ENCODE peak calls at places on chromosomes 11 and 22, in seven cellular contexts. L is foreskin fibroblast, C is hepatocyte, B is body of pancreas, P is cardiac fibroblast, Q is A549, U is Panc1. G is an unnamed sample.

GRCh38 chr11:62713343-62713742 is 5.9 kb downstream of the GNG3 start:
- DNase-seq in L (no peak), C (peak), B (peak), P (no peak), Q (peak), U (no peak), G (no peak)

GRCh38 chr22:24942301-24942700 is 4.2 kb downstream of the LHFPL7 start:
- DNase-seq in L (no peak), C (no peak), B (peak), P (no peak), Q (no peak), U (no peak), G (no peak)

GRCh38 chr11:10807629-10808552 is 835 bp downstream of the EIF4G2 start:
- DNase-seq in L (peak), C (peak), B (peak), P (peak), Q (peak), U (no peak), G (no peak)

GRCh38 chr11:3642071-3642951 is 519 bp upstream of the ART5 start:
- DNase-seq in L (peak), C (peak), B (peak), P (peak), Q (peak), U (no peak), G (peak)

GRCh38 chr11:68430801-68431200 is 29.8 kb upstream of the PPP6R3 start:
- DNase-seq in L (no peak), C (no peak), B (no peak), P (no peak), Q (no peak), U (no peak), G (no peak)

GRCh38 chr11:2091786-2092463 is 47.3 kb downstream of the IGF2 start:
- DNase-seq in L (no peak), C (no peak), B (no peak), P (no peak), Q (no peak), U (no peak), G (no peak)

GRCh38 chr22:44088976-44089570 is 65.0 kb downstream of the PARVB start:
- DNase-seq in L (peak), C (no peak), B (no peak), P (peak), Q (no peak), U (no peak), G (no peak)

GRCh38 chr11:1152316-1153104 is 5.2 kb upstream of the MUC5AC start:
- DNase-seq in L (no peak), C (peak), B (no peak), P (peak), Q (peak), U (peak), G (no peak)

GRCh38 chr11:44310456-44311272 is 725 bp upstream of the ALX4 start:
- DNase-seq in L (no peak), C (no peak), B (no peak), P (no peak), Q (no peak), U (no peak), G (no peak)

GRCh38 chr11:6557063-6557462 is 46.4 kb downstream of the RRP8 start:
- DNase-seq in L (no peak), C (no peak), B (no peak), P (no peak), Q (no peak), U (no peak), G (no peak)

GRCh38 chr11:69199583-69200295 is 44.0 kb downstream of the SMIM38 start:
- DNase-seq in L (no peak), C (no peak), B (no peak), P (no peak), Q (no peak), U (no peak), G (no peak)

GRCh38 chr11:32641361-32641760 is 57.7 kb downstream of the EIF3M start:
- DNase-seq in L (no peak), C (no peak), B (no peak), P (no peak), Q (no peak), U (no peak), G (no peak)

GRCh38 chr11:17275376-17276235 is 933 bp upstream of the NUCB2 start:
- DNase-seq in L (peak), C (no peak), B (no peak), P (no peak), Q (no peak), U (no peak), G (no peak)

GRCh38 chr11:2121227-2122130 is 17.7 kb downstream of the IGF2 start:
- DNase-seq in L (no peak), C (no peak), B (no peak), P (no peak), Q (no peak), U (no peak), G (no peak)

GRCh38 chr11:1194977-1195689 is 27.7 kb upstream of the MUC5B start:
- DNase-seq in L (no peak), C (no peak), B (no peak), P (no peak), Q (no peak), U (no peak), G (no peak)

GRCh38 chr22:29449296-29449863 is 11.0 kb downstream of the RFPL1 start:
- DNase-seq in L (no peak), C (no peak), B (no peak), P (no peak), Q (no peak), U (no peak), G (no peak)

GRCh38 chr22:20869234-20869633 is 10.4 kb downstream of the SNAP29 start:
- DNase-seq in L (no peak), C (no peak), B (no peak), P (no peak), Q (no peak), U (no peak), G (no peak)

GRCh38 chr22:20866716-20867115 is 7.9 kb downstream of the SNAP29 start:
- DNase-seq in L (no peak), C (no peak), B (no peak), P (no peak), Q (no peak), U (no peak), G (no peak)

GRCh38 chr22:20865869-20866445 is 7.2 kb downstream of the SNAP29 start:
- DNase-seq in L (no peak), C (no peak), B (no peak), P (no peak), Q (no peak), U (no peak), G (no peak)

GRCh38 chr22:20868225-20868944 is 9.6 kb downstream of the SNAP29 start:
- DNase-seq in L (peak), C (no peak), B (no peak), P (no peak), Q (no peak), U (no peak), G (peak)

DNA sequence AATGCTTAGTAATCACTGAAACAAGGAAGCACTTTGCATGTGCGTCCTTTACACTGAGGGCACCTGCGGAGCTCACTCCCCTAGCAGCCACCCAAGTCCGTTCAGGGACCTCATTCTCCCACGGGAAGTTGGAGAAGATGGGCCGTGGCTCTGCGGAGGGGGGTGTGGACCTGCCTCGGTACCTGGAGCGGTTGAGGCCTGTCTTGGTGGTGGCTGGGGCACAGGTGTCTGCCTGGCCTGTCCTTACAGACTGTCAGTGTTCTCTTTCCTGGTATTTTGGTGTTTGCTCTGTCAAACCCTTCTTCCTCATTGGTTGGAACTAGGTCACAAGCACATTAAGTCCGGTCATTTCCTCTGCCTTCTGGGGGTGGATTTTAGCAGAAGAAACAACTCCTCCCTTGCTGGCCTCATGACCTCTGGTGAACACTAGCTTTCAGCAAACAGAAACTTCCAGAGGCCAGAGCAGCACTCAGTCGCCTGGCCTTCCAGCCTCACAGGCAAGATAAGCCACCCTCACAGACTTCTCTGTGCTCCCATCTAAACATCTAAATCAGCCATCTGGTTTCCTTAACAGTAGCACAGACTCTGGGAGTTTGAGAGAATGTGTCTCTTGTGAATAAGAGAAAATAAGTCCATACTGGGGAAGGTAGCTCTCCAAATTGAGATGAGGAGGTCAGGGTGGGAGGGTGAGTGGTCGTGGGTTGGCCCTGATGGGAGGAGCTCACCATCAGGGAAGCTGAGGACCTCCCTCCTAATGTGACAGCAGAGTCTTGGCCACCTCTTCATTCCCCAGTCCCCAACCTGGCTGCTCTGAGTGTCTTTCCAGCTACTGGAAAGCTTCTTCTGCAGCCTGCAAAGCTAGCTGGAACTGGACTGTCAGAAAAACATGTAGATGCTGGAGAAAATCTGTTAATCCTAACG is 8.6 kb downstream of the SNAP29 start:
- DNase-seq in L (peak), C (peak), B (peak), P (peak), Q (no peak), U (no peak), G (no peak)
- H3K4me3 ChIP-seq in L (no peak), C (no peak), B (no peak), P (no peak), Q (no peak), U (no peak), G (no peak)

DNA sequence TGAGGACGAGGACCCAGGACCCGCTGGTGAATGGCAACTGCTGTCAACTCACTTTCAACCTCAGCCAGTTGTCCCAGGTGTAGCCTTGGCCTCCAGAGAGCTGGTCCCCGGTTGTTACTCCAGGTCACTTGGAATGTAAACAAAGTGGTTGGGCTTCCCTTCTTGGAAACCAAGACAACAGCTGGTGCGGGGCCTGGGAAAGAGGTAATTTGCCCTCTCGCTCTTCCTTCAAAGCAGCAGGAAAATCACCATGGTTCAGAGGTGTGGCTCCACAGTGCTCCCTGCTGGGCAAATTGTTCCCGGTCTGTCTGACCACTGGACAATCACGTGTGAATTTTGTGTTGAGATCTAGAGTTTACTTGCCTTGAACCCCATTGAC is 15.0 kb downstream of the SLC1A2 start:
- DNase-seq in L (peak), C (peak), B (peak), P (peak), Q (peak), U (no peak), G (peak)
- TF ChIP-seq CTCF in L (peak), C (peak), B (peak), P (peak), Q (peak), U (peak), G (peak)

GRCh38 chr22:46054878-46055158 is 77.9 kb upstream of the WNT7B start:
- DNase-seq in L (no peak), C (no peak), B (peak), P (no peak), Q (no peak), U (no peak), G (no peak)
- H3K4me3 ChIP-seq in L (peak), C (no peak), B (peak), P (peak), Q (peak), U (peak), G (peak)

DNA sequence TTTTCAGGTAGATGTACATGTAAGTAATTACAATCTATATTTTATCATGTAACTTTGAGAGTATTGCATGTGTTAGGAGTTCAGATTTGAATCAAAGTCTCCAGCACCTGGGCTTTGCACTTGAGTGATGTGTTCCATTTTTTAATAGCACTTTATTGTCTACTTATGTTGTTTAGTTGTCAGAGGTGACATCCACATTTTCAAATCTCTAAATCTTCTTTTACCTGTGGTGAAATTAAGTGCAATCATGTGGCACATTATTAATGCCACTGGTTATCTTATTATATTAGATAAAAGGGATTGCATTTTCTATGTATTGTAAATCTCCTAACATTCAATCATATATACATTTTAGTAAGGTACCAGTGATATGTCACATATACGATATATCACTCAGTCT is 333.4 kb downstream of the AASDHPPT start:
- DNase-seq in L (no peak), C (no peak), B (no peak), P (no peak), Q (no peak), U (no peak), G (no peak)
- TF ChIP-seq CTCF in L (no peak), C (no peak), B (no peak), P (no peak), Q (no peak), U (no peak), G (no peak)

DNA sequence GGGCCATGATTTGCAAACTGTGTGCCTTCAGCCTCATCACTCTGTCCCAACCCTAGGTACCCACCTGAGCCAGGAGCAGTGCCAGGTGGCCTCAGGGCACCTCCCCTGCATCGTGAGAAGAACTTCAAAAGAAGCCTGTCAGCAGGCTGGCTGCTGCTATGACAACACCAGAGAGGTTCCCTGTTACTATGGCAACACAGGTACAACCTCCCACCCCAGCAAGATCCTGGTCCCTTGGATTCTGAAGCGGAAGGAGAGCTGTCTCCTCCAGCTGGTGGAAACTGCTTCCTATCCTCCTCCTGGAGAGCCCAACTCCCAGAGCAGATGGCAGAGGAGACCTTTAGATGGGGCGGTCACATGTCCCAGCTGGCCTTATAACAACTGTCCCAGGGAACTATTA is 2.9 kb downstream of the ZP1 start:
- DNase-seq in L (no peak), C (no peak), B (no peak), P (no peak), Q (no peak), U (no peak), G (no peak)
- H3K4me3 ChIP-seq in L (no peak), C (no peak), B (no peak), P (no peak), Q (no peak), U (no peak), G (no peak)